ENCODE peak calls at places on chromosomes 1 and 21, in six cellular contexts. R is iPS-NIHi11, A is AG04449, P is neural progenitor cell, Q is AG04450, M is ELF-1. D is an unnamed sample.

GRCh38 chr1:65717815-65718454 is 74.8 kb upstream of the PDE4B start:
- DNase-seq in R (no peak), A (peak; percentile 29), P (no peak), Q (peak; percentile 10), M (no peak), D (peak; percentile 59)

GRCh38 chr1:50831300-50832061 is 128.6 kb downstream of the FAF1 start:
- DNase-seq in R (no peak), A (no peak), P (no peak), Q (no peak), M (no peak), D (no peak)

GRCh38 chr1:12338017-12338416 is 108.2 kb downstream of the VPS13D start:
- DNase-seq in R (no peak), A (no peak), P (no peak), Q (no peak), M (no peak), D (peak; percentile 27)

GRCh38 chr21:29524055-29524454 is 225.3 kb downstream of the BACH1 start:
- DNase-seq in R (no peak), A (no peak), P (no peak), Q (no peak), M (no peak), D (no peak)

GRCh38 chr1:24298606-24299005 is 20.6 kb upstream of the GRHL3 start:
- DNase-seq in R (no peak), A (no peak), P (no peak), Q (no peak), M (no peak), D (no peak)

GRCh38 chr21:36741506-36741905 is 42.6 kb downstream of the SIM2 start:
- DNase-seq in R (no peak), A (no peak), P (no peak), Q (no peak), M (no peak), D (no peak)

GRCh38 chr1:43441894-43442632 is 11.7 kb downstream of the HYI start:
- DNase-seq in R (no peak), A (no peak), P (no peak), Q (no peak), M (no peak), D (no peak)

GRCh38 chr1:160567858-160568682 is 11.2 kb downstream of the CD84 start:
- DNase-seq in R (no peak), A (no peak), P (no peak), Q (no peak), M (no peak), D (no peak)

GRCh38 chr1:34037856-34038255 is 127.2 kb downstream of the CSMD2 start:
- DNase-seq in R (no peak), A (no peak), P (no peak), Q (no peak), M (no peak), D (no peak)

GRCh38 chr1:61049850-61050540 is 32.4 kb upstream of the NFIA start:
- DNase-seq in R (peak; percentile 84), A (no peak), P (peak; percentile 93), Q (peak; percentile 46), M (peak; percentile 97), D (peak; percentile 80)

GRCh38 chr1:37720231-37721130 is 28.2 kb downstream of the CDCA8 start:
- DNase-seq in R (no peak), A (no peak), P (no peak), Q (no peak), M (no peak), D (no peak)

GRCh38 chr21:39659070-39659815 is 46.5 kb downstream of the B3GALT5 start:
- DNase-seq in R (no peak), A (no peak), P (no peak), Q (no peak), M (no peak), D (no peak)

GRCh38 chr1:11301593-11301992 is 28.6 kb downstream of the UBIAD1 start:
- DNase-seq in R (no peak), A (no peak), P (no peak), Q (no peak), M (no peak), D (no peak)

GRCh38 chr1:208238710-208239517 is 5.3 kb downstream of the PLXNA2 start:
- DNase-seq in R (no peak), A (no peak), P (peak; percentile 74), Q (no peak), M (peak; percentile 79), D (peak; percentile 61)

GRCh38 chr1:184022651-184023050 is 14.9 kb downstream of the COLGALT2 start:
- DNase-seq in R (no peak), A (no peak), P (no peak), Q (peak; percentile 27), M (no peak), D (peak; percentile 21)

GRCh38 chr1:98057236-98057635 is 136.4 kb upstream of the DPYD start:
- DNase-seq in R (no peak), A (no peak), P (no peak), Q (no peak), M (no peak), D (no peak)

GRCh38 chr1:36133484-36133883 is 8.5 kb upstream of the COL8A2 start:
- DNase-seq in R (peak; percentile 12), A (peak; percentile 89), P (no peak), Q (peak; percentile 75), M (no peak), D (peak; percentile 96)

GRCh38 chr1:180249725-180250498 is 19.8 kb downstream of the LHX4 start:
- DNase-seq in R (no peak), A (no peak), P (no peak), Q (no peak), M (no peak), D (no peak)

GRCh38 chr1:198771562-198772153 is 132.8 kb downstream of the PTPRC start:
- DNase-seq in R (peak; percentile 47), A (no peak), P (peak; percentile 60), Q (peak; percentile 27), M (no peak), D (peak; percentile 60)

D was measured in fibroblast of mammary gland.